ENCODE peak calls at places on chromosomes 3 and 15, in five cellular contexts. D, Q, T, W and S are unnamed samples. For H3K4me1, the result is how much of the 10 kb centered on the place peaks cover.

GRCh38 chr3:81743096-81744025 is 18.1 kb downstream of the GBE1 start:
- DNase-seq in W (no peak), Q (peak), D (peak), T (peak), S (no peak)

GRCh38 chr3:13193320-13194284 is 120.4 kb upstream of the IQSEC1 start:
- DNase-seq in Q (no peak), T (no peak), W (peak), D (no peak), S (no peak)

GRCh38 chr3:133884547-133885240 is 11.0 kb downstream of the RAB6B start:
- DNase-seq in W (no peak), D (no peak), T (no peak), Q (no peak), S (no peak)

GRCh38 chr3:111859061-111859973 is at the start of gene PHLDB2:
- DNase-seq in W (peak), Q (peak), T (peak), D (peak), S (peak)

GRCh38 chr3:2096196-2096595 is 2.5 kb upstream of the CNTN4 start:
- DNase-seq in T (no peak), Q (no peak), W (no peak), D (no peak), S (no peak)

GRCh38 chr3:108125151-108125540 is 34.3 kb upstream of the CD47 start:
- DNase-seq in T (no peak), W (no peak), Q (no peak), D (no peak), S (no peak)

GRCh38 chr3:87390318-87390717 is 113.9 kb upstream of the POU1F1 start:
- DNase-seq in D (no peak), W (no peak), T (no peak), Q (no peak), S (no peak)

GRCh38 chr3:9404680-9405079 is 7.3 kb downstream of the SETD5 start:
- DNase-seq in W (no peak), D (no peak), T (no peak), Q (no peak), S (no peak)

GRCh38 chr15:83206387-83206970 is 1.1 kb downstream of the HDGFL3 start:
- DNase-seq in Q (no peak), D (no peak), T (no peak), W (no peak), S (no peak)

GRCh38 chr3:9500108-9501050 is 53.2 kb downstream of the LHFPL4 start:
- DNase-seq in W (peak), D (peak), Q (peak), T (peak), S (peak)

GRCh38 chr3:37217098-37217849 is 42.9 kb upstream of the LRRFIP2 start:
- DNase-seq in T (no peak), Q (no peak), D (no peak), W (no peak), S (no peak)

GRCh38 chr3:78969483-78969882 is 798.3 kb downstream of the ROBO1 start:
- DNase-seq in D (peak), Q (no peak), T (no peak), W (no peak), S (no peak)

GRCh38 chr15:98914626-98915025 is 93.0 kb downstream of the PGPEP1L start:
- DNase-seq in T (no peak), W (no peak), Q (no peak), D (peak), S (no peak)

GRCh38 chr3:151404316-151404715 is 19.8 kb upstream of the P2RY12 start:
- DNase-seq in Q (no peak), W (no peak), D (peak), T (no peak), S (no peak)

GRCh38 chr3:113166357-113166718 is 45.0 kb upstream of the BOC start:
- DNase-seq in Q (no peak), T (no peak), W (no peak), D (no peak), S (no peak)

GRCh38 chr3:97037294-97037943 is 223.0 kb downstream of the EPHA6 start:
- DNase-seq in T (no peak), Q (no peak), D (no peak), W (no peak), S (no peak)

GRCh38 chr3:188901126-188901525 is 270.6 kb upstream of the TPRG1 start:
- DNase-seq in W (no peak), D (peak), T (no peak), Q (no peak), S (no peak)

GRCh38 chr3:160399347-160400047 is at the start of gene SMC4:
- DNase-seq in Q (peak), D (peak), W (peak), T (peak), S (peak)

GRCh38 chr3:47512416-47513124 is 942 bp downstream of the ELP6 start:
- DNase-seq in T (peak), Q (peak), D (no peak), W (no peak), S (peak)

GRCh38 chr3:138332472-138333073 is 2.9 kb upstream of the NME9 start:
- DNase-seq in Q (no peak), D (no peak), W (no peak), T (no peak), S (no peak)

GRCh38 chr15:48031973-48032372 is 88.8 kb upstream of the SLC24A5 start:
- DNase-seq in T (no peak), Q (no peak), D (no peak), W (no peak), S (no peak)

GRCh38 chr3:195549931-195550519 is 6.9 kb upstream of the PPP1R2 start:
- DNase-seq in Q (no peak), D (no peak), T (peak), W (no peak), S (peak)

GRCh38 chr3:183449391-183449790 is 21.0 kb upstream of the MCF2L2 start:
- DNase-seq in D (peak), Q (no peak), T (no peak), W (no peak), S (no peak)

GRCh38 chr15:68432665-68433064 is 702 bp upstream of the ITGA11 start:
- DNase-seq in Q (no peak), W (no peak), D (no peak), T (peak), S (no peak)

GRCh38 chr15:87733005-87733404 is 523.5 kb downstream of the NTRK3 start:
- DNase-seq in T (no peak), W (no peak), D (peak), Q (no peak), S (no peak)

GRCh38 chr3:65854606-65855304 is 184.0 kb downstream of the MAGI1 start:
- DNase-seq in T (no peak), W (no peak), Q (no peak), D (peak), S (peak)

GRCh38 chr15:67125589-67126502 is 60.4 kb downstream of the SMAD3 start:
- DNase-seq in T (peak), W (no peak), D (peak), Q (peak), S (no peak)

GRCh38 chr15:99732711-99733267 is 448 bp downstream of the LYSMD4 start:
- DNase-seq in T (peak), W (no peak), D (no peak), Q (peak), S (no peak)

GRCh38 chr3:52730681-52731080 is 24.8 kb downstream of the SPCS1 start:
- DNase-seq in W (no peak), D (no peak), Q (no peak), T (no peak), S (no peak)

GRCh38 chr3:194135806-194136518 is at the start of gene HES1:
- DNase-seq in W (peak), D (peak), T (peak), Q (peak), S (peak)

GRCh38 chr3:194135516-194135805 is 487 bp upstream of the HES1 start:
- DNase-seq in W (no peak), T (no peak), Q (no peak), D (no peak), S (no peak)

GRCh38 chr3:194133661-194134230 is 2.2 kb upstream of the HES1 start:
- DNase-seq in T (peak), D (peak), Q (peak), W (peak), S (peak)

GRCh38 chr3:194134231-194134756 is 1.7 kb upstream of the HES1 start:
- DNase-seq in D (peak), T (no peak), Q (no peak), W (peak), S (no peak)

GRCh38 chr3:194134757-194135515 is 1.0 kb upstream of the HES1 start:
- DNase-seq in D (peak), T (peak), Q (peak), W (peak), S (peak)
- H3K4me1 ChIP-seq in D (half or more), T (under half), Q (under half), W (half or more), S (under half)

GRCh38 chr3:136938334-136938733 is 19.4 kb upstream of the IL20RB start:
- DNase-seq in D (peak), Q (no peak), W (no peak), T (no peak), S (no peak)
- H3K4me1 ChIP-seq in D (under half), Q (under half), W (half or more), T (under half), S (under half)

DNA sequence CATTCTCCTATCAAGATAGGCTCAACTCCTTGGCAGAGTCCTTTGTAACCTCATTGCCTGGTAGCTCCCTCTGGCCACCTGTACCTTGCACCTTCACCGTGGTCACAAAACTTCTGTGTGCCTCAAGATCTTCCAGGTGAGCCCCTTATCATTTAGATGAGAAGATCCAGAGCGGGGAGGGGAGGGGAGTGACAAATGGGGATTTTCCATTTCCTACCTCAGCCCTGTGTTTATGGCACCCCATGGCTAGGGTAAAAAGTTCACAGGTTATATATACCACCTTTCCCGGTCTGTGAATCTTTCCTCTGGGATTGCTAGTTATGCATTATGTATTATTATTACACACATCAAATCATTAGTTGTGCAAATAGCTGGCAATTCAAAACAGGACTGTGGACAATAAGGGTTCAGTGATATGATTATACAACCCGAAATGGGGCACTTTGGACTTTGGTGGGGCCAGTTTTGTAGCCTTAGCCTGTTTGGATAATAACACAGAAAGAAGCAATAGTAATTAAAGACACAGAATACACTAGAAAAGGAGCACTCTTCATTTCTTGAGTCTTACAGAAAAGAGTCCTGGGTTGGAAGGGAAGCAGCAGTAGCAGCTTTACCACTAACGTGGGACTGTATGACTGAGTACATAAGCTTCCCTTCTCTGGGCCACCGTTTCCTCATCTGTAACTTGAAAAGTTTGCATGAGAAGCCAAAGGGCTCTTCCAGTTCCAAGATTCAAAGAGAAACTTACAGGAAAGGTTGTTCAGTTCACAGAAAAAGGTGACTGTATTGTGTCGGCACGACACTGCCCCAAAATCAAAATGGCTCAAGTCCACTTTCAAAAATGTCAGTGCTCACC is 7.1 kb downstream of the TLE3 start:
- DNase-seq in Q (no peak), T (no peak), W (no peak), D (no peak), S (no peak)
- H3K4me1 ChIP-seq in Q (under half), T (under half), W (half or more), D (under half), S (half or more)

GRCh38 chr3:34678580-34678979 is 880.1 kb downstream of the PDCD6IP start:
- DNase-seq in T (no peak), Q (no peak), W (no peak), D (no peak), S (no peak)

GRCh38 chr3:34675383-34676120 is 877.1 kb downstream of the PDCD6IP start:
- DNase-seq in W (no peak), Q (no peak), T (no peak), D (peak), S (no peak)

DNA sequence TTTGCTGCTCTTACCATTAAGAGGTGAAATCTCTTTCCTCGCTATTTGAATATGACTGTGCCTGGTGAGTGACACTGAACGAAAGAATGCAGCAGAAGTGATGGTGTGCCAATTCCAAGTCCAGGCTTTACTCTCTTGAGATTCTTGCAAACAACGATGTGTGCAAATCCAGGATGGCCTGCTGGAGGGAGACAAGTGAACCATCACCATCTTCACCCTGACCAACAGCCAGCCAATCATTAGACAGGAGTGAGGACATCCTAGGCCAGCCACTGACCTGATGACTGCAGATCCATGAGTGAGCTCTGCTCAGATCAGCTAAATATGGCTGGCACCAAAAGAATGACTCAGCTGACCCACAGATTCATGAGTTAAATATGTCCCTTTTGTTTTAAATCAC is 878.0 kb downstream of the PDCD6IP start:
- DNase-seq in Q (no peak), D (peak), W (no peak), T (no peak), S (no peak)
- H3K4me1 ChIP-seq in Q (under half), D (under half), W (under half), T (under half), S (under half)

DNA sequence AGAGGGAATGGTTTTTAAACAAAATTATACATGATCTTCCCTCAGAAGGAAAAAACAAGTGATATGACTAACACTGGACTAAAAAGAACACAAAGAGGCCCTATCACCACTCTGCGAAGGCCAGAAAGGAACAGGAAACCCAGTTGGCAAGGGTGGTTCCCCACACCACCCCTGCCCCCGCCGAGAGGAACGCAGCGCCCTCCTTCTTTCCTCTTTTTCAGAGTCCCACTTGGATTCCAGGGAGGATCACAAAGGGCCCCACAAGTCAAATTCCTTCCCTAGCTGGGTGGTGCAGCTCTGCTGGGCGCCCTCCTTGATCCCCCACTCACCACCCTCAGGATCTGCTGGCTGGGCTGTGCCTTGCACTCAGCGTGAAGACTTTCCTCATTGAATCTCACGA is 29.8 kb downstream of the PLA1A start:
- DNase-seq in W (peak), Q (no peak), D (no peak), T (no peak), S (no peak)
- H3K4me1 ChIP-seq in W (half or more), Q (under half), D (under half), T (under half), S (under half)